ENCODE peak calls at places on chromosomes 6 and 20, in five cellular contexts. J is NT2/D1, W is Peyer's patch, I is choroid plexus epithelial cell, T is lower lobe of right lung. P is an unnamed sample.

GRCh38 chr6:8219352-8219943 is 117.1 kb upstream of the EEF1E1 start:
- DNase-seq in J (no peak), W (peak; percentile 63), I (peak; percentile 82), T (no peak), P (peak; percentile 42)

GRCh38 chr6:140779991-140780596 is 1352.6 kb upstream of the GJE1 start:
- DNase-seq in J (no peak), W (no peak), I (peak; percentile 10), T (no peak), P (no peak)

GRCh38 chr6:142945446-142946180 is 637 bp upstream of the HIVEP2 start:
- DNase-seq in J (no peak), W (peak; percentile 79), I (no peak), T (peak; percentile 75), P (peak; percentile 29)

GRCh38 chr20:34045294-34045693 is 51.6 kb downstream of the RALY start:
- DNase-seq in J (no peak), W (peak; percentile 58), I (peak; percentile 50), T (no peak), P (no peak)

GRCh38 chr6:108476381-108476780 is 84.3 kb upstream of the FOXO3 start:
- DNase-seq in J (no peak), W (no peak), I (no peak), T (no peak), P (peak; percentile 53)

GRCh38 chr6:113530769-113531168 is 326.4 kb upstream of the MARCKS start:
- DNase-seq in J (no peak), W (no peak), I (peak; percentile 87), T (no peak), P (no peak)

GRCh38 chr6:73680289-73680688 is 15.7 kb upstream of the CD109 start:
- DNase-seq in J (no peak), W (no peak), I (no peak), T (no peak), P (no peak)

GRCh38 chr20:16349518-16350295 is 223.5 kb downstream of the KIF16B start:
- DNase-seq in J (no peak), W (no peak), I (peak; percentile 23), T (no peak), P (no peak)

GRCh38 chr6:145147559-145147958 is 587.8 kb downstream of the EPM2A start:
- DNase-seq in J (no peak), W (no peak), I (peak; percentile 32), T (no peak), P (no peak)

GRCh38 chr20:49276895-49277785 is 717 bp downstream of the ZNFX1 start:
- DNase-seq in J (no peak), W (peak; percentile 66), I (no peak), T (peak; percentile 64), P (peak; percentile 35)

GRCh38 chr6:165662671-165663282 is at the start of gene PDE10A:
- DNase-seq in J (no peak), W (no peak), I (peak; percentile 76), T (no peak), P (peak; percentile 77)

GRCh38 chr6:34445313-34445860 is 19.5 kb upstream of the RPS10 start:
- DNase-seq in J (no peak), W (no peak), I (no peak), T (no peak), P (no peak)

GRCh38 chr20:24498641-24499040 is 29.2 kb downstream of the SYNDIG1 start:
- DNase-seq in J (no peak), W (no peak), I (no peak), T (no peak), P (no peak)

GRCh38 chr6:27495386-27496135 is 22.7 kb upstream of the ZNF184 start:
- DNase-seq in J (no peak), W (no peak), I (peak; percentile 86), T (no peak), P (peak; percentile 78)

GRCh38 chr20:23145281-23145700 is 59.2 kb upstream of the CD93 start:
- DNase-seq in J (no peak), W (peak; percentile 46), I (peak; percentile 94), T (no peak), P (no peak)

GRCh38 chr6:147868493-147869222 is 360.2 kb downstream of the SAMD5 start:
- DNase-seq in J (no peak), W (no peak), I (peak; percentile 12), T (no peak), P (no peak)
- H3K4me3 ChIP-seq in J (no peak overlapping the region), W (no peak overlapping the region), I (no peak overlapping the region), T (no peak overlapping the region), P (no peak overlapping the region)

GRCh38 chr6:88984152-88984551 is 20.7 kb upstream of the RNGTT start:
- DNase-seq in J (no peak), W (no peak), I (no peak), T (no peak), P (no peak)

GRCh38 chr6:88982720-88983119 is 19.3 kb upstream of the RNGTT start:
- DNase-seq in J (no peak), W (no peak), I (peak; percentile 85), T (no peak), P (peak; percentile 80)

GRCh38 chr6:88985901-88986300 is 22.5 kb upstream of the RNGTT start:
- DNase-seq in J (no peak), W (no peak), I (no peak), T (no peak), P (no peak)

GRCh38 chr6:88987922-88988321 is 24.5 kb upstream of the RNGTT start:
- DNase-seq in J (no peak), W (no peak), I (no peak), T (no peak), P (no peak)

DNA sequence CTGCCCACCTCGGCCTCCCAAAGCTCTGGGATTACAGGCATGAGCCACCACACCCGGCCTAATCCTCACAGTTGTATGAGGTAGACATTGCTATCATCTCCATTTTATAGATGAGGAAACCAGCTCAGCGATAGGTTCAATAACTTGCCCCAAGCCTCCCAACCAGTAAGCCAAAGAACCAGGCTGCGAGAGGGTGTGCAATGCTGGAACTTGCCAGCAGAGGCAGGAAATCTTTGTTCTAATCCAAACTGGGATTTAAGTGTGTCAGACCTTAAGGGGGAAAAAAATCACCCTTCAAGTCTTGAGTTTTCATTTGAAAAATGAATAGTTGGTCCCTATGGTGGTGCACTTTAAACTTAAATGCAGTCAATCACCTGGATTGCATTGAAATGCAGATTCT is 20.1 kb upstream of the RNGTT start:
- DNase-seq in J (no peak), W (peak; percentile 61), I (peak; percentile 75), T (no peak), P (peak; percentile 69)
- H3K4me3 ChIP-seq in J (no peak overlapping the region), W (no peak overlapping the region), I (no peak overlapping the region), T (no peak overlapping the region), P (no peak overlapping the region)

GRCh38 chr20:58882704-58883089 is 30.2 kb downstream of the GNAS start:
- DNase-seq in J (no peak), W (no peak), I (no peak), T (no peak), P (no peak)
- H3K4me3 ChIP-seq in J (no peak overlapping the region), W (no peak overlapping the region), I (no peak overlapping the region), T (no peak overlapping the region), P (no peak overlapping the region)

GRCh38 chr20:5596401-5597193 is 153.6 kb upstream of the SHLD1 start:
- DNase-seq in J (no peak), W (no peak), I (no peak), T (no peak), P (no peak)
- H3K4me3 ChIP-seq in J (no peak overlapping the region), W (no peak overlapping the region), I (no peak overlapping the region), T (no peak overlapping the region), P (no peak overlapping the region)

GRCh38 chr20:44394520-44395182 is 39.2 kb downstream of the HNF4A start:
- DNase-seq in J (no peak), W (peak; percentile 36), I (peak; percentile 17), T (no peak), P (no peak)

GRCh38 chr20:44396369-44396768 is 40.9 kb downstream of the HNF4A start:
- DNase-seq in J (no peak), W (peak; percentile 41), I (no peak), T (no peak), P (no peak)

GRCh38 chr20:44395963-44396340 is 40.5 kb downstream of the HNF4A start:
- DNase-seq in J (no peak), W (no peak), I (no peak), T (no peak), P (no peak)

GRCh38 chr20:44396790-44397189 is 41.3 kb downstream of the HNF4A start:
- DNase-seq in J (no peak), W (no peak), I (no peak), T (no peak), P (no peak)

DNA sequence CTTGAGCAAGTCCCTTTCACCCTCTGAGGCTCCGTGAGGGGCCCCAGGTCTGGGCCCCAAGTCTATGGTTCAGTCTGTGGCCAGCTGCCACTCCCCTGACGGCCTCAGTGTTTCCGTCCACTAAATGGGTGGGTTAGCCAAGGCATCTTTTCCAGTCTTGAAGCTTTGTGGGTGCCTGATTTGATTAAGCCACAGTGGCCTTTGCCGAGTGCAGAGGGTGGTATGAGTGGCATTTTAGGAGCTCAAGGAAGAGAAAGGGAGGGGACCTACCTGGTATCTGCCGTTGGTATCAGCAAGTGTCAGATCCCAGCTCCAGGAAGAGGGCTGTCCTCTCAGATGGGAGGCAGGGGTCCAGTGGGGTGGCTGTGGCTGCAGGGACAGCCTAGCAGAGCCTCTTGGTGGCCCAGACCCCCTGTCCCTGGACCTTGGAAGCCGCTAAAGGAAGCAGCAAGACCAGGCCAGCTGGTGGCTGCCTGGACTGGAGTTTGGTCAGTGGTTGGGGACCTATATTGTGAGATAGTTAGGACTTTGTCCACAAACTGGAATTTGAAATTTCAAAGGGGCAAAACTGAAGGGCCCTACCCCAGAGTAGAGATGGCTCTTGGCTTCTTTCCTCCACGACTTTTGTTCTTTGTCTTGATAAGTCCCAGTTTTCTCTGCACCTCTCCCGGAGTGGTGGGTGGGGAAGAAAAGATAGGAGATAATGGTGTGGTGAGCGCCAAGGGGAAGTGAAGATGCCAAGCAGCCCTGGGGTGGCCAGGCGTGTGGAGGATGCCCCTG is 39.9 kb downstream of the HNF4A start:
- DNase-seq in J (no peak), W (peak; percentile 67), I (no peak), T (no peak), P (no peak)
- H3K4me3 ChIP-seq in J (no peak overlapping the region), W (no peak overlapping the region), I (no peak overlapping the region), T (no peak overlapping the region), P (no peak overlapping the region)

GRCh38 chr6:1872649-1873131 is 263.0 kb downstream of the FOXC1 start:
- DNase-seq in J (no peak), W (no peak), I (peak; percentile 67), T (no peak), P (peak; percentile 33)
- H3K4me3 ChIP-seq in J (no peak overlapping the region), W (no peak overlapping the region), I (no peak overlapping the region), T (no peak overlapping the region), P (no peak overlapping the region)

GRCh38 chr6:135884136-135884535 is 32.6 kb downstream of the PDE7B start:
- DNase-seq in J (no peak), W (no peak), I (peak; percentile 55), T (no peak), P (no peak)

GRCh38 chr6:135887069-135887468 is 35.6 kb downstream of the PDE7B start:
- DNase-seq in J (no peak), W (no peak), I (no peak), T (no peak), P (no peak)

GRCh38 chr6:135883045-135883444 is 31.5 kb downstream of the PDE7B start:
- DNase-seq in J (no peak), W (no peak), I (peak; percentile 45), T (no peak), P (no peak)

GRCh38 chr6:135888818-135889217 is 37.3 kb downstream of the PDE7B start:
- DNase-seq in J (no peak), W (no peak), I (no peak), T (no peak), P (no peak)
- H3K4me3 ChIP-seq in J (no peak overlapping the region), W (no peak overlapping the region), I (no peak overlapping the region), T (no peak overlapping the region), P (no peak overlapping the region)

P was measured in HAP-1.